ENCODE peak calls at places on chromosomes 2 and 18, in nine cellular contexts. Y is NCI-H510A, J is glomerular endothelial cell, R is NCI-H524, T is progenitor cell of endocrine pancreas, X is NCI-H1436, U is mesenchymal stem cell, F is DMS53, Q is OCI-LY7. H is an unnamed sample.

GRCh38 chr2:96499061-96499960 is 5.8 kb downstream of the NEURL3 start:
- DNase-seq in Y (no peak), J (no peak), R (no peak), T (no peak), X (no peak), U (no peak), F (no peak), Q (no peak), H (no peak)

GRCh38 chr2:44544991-44545390 is 183.2 kb downstream of the CAMKMT start:
- DNase-seq in Y (no peak), J (no peak), R (no peak), T (no peak), X (no peak), U (no peak), F (no peak), Q (no peak), H (no peak)

GRCh38 chr2:101151141-101151858 is at the start of gene TBC1D8:
- DNase-seq in Y (peak; percentile 82), J (no peak), R (peak; percentile 75), T (peak; percentile 89), X (peak; percentile 80), U (peak; percentile 84), F (peak; percentile 98), Q (peak; percentile 37), H (peak; percentile 84)

GRCh38 chr2:188517549-188518255 is 226.0 kb downstream of the GULP1 start:
- DNase-seq in Y (no peak), J (no peak), R (no peak), T (no peak), X (no peak), U (peak; percentile 83), F (no peak), Q (no peak), H (peak; percentile 91)

GRCh38 chr2:224691563-224691962 is 24.6 kb downstream of the CCDC195 start:
- DNase-seq in Y (no peak), J (no peak), R (no peak), T (no peak), X (no peak), U (peak; percentile 34), F (no peak), Q (no peak), H (peak; percentile 40)

GRCh38 chr2:219997341-219997851 is 370.0 kb downstream of the SLC4A3 start:
- DNase-seq in Y (no peak), J (no peak), R (peak; percentile 38), T (peak; percentile 36), X (peak; percentile 25), U (peak; percentile 23), F (peak; percentile 38), Q (peak; percentile 4), H (peak; percentile 69)

GRCh38 chr18:26546875-26547301 is 1.5 kb downstream of the KCTD1 start:
- DNase-seq in Y (no peak), J (no peak), R (no peak), T (no peak), X (no peak), U (no peak), F (peak; percentile 18), Q (no peak), H (no peak)

GRCh38 chr2:242053921-242054320 is 184.4 kb downstream of the RTP5 start:
- DNase-seq in Y (no peak), J (no peak), R (no peak), T (no peak), X (no peak), U (no peak), F (no peak), Q (no peak), H (no peak)

GRCh38 chr2:234967874-234968208 is 16.0 kb downstream of the SH3BP4 start:
- DNase-seq in Y (no peak), J (no peak), R (no peak), T (no peak), X (no peak), U (no peak), F (no peak), Q (no peak), H (no peak)

H was measured in fibroblast of villous mesenchyme.